ENCODE peak calls at places on chromosomes 13 and 19, in ten cellular contexts. H, M, E, X, K, W, U, D, C and Y are unnamed samples.

GRCh38 chr19:17445526-17446165 is 2.8 kb downstream of the TMEM221 start:
- DNase-seq in H (no peak), M (no peak), E (no peak), X (no peak), K (no peak), W (no peak), U (no peak), D (no peak), C (no peak), Y (no peak)

GRCh38 chr13:101231751-101232428 is 184.4 kb downstream of the NALCN start:
- DNase-seq in H (no peak), M (no peak), E (no peak), X (no peak), K (no peak), W (no peak), U (no peak), D (no peak), C (no peak), Y (no peak)

GRCh38 chr13:80055804-80056203 is 285.1 kb downstream of the SPRY2 start:
- DNase-seq in H (no peak), M (no peak), E (no peak), X (no peak), K (no peak), W (no peak), U (no peak), D (no peak), C (no peak), Y (no peak)

GRCh38 chr13:27965343-27965739 is 3.8 kb downstream of the CDX2 start:
- DNase-seq in H (no peak), M (no peak), E (no peak), X (no peak), K (no peak), W (no peak), U (no peak), D (no peak), C (peak), Y (no peak)

GRCh38 chr19:3670258-3670795 is 29.9 kb downstream of the PIP5K1C start:
- DNase-seq in H (peak), M (peak), E (peak), X (peak), K (peak), W (peak), U (peak), D (peak), C (no peak), Y (peak)

GRCh38 chr13:40536443-40537113 is 129.9 kb downstream of the FOXO1 start:
- DNase-seq in H (no peak), M (no peak), E (no peak), X (peak), K (peak), W (no peak), U (no peak), D (peak), C (no peak), Y (no peak)

GRCh38 chr19:45547211-45547770 is 37.3 kb downstream of the OPA3 start:
- DNase-seq in H (no peak), M (no peak), E (no peak), X (no peak), K (no peak), W (no peak), U (peak), D (no peak), C (no peak), Y (no peak)

GRCh38 chr19:15195381-15195964 is 5.3 kb downstream of the NOTCH3 start:
- DNase-seq in H (no peak), M (no peak), E (peak), X (no peak), K (peak), W (peak), U (peak), D (peak), C (peak), Y (no peak)

GRCh38 chr13:26254583-26255102 is 714 bp downstream of the CDK8 start:
- DNase-seq in H (peak), M (peak), E (peak), X (peak), K (peak), W (peak), U (peak), D (peak), C (peak), Y (no peak)

GRCh38 chr13:31945202-31945978 is 86.2 kb upstream of the FRY start:
- DNase-seq in H (no peak), M (peak), E (peak), X (peak), K (peak), W (peak), U (no peak), D (peak), C (peak), Y (peak)

GRCh38 chr13:80141114-80141849 is 199.6 kb downstream of the SPRY2 start:
- DNase-seq in H (peak), M (no peak), E (no peak), X (no peak), K (no peak), W (no peak), U (no peak), D (peak), C (no peak), Y (no peak)

GRCh38 chr13:103883152-103883551 is 816.9 kb upstream of the SLC10A2 start:
- DNase-seq in H (peak), M (peak), E (peak), X (peak), K (peak), W (peak), U (no peak), D (peak), C (peak), Y (peak)

GRCh38 chr13:100254002-100254401 is 165.1 kb downstream of the PCCA start:
- DNase-seq in H (no peak), M (no peak), E (no peak), X (peak), K (no peak), W (no peak), U (no peak), D (no peak), C (no peak), Y (no peak)

GRCh38 chr13:69274231-69274630 is 833.4 kb upstream of the ATXN8OS start:
- DNase-seq in H (no peak), M (no peak), E (no peak), X (no peak), K (no peak), W (no peak), U (no peak), D (no peak), C (no peak), Y (no peak)

GRCh38 chr13:27170221-27170520 is 1.4 kb downstream of the USP12 start:
- DNase-seq in H (no peak), M (no peak), E (no peak), X (no peak), K (no peak), W (no peak), U (no peak), D (no peak), C (no peak), Y (no peak)

GRCh38 chr13:52159159-52159982 is at the start of gene NEK3:
- DNase-seq in H (peak), M (peak), E (peak), X (peak), K (peak), W (peak), U (peak), D (peak), C (peak), Y (peak)

GRCh38 chr19:41886761-41887710 is 4.1 kb downstream of the ARHGEF1 start:
- DNase-seq in H (no peak), M (no peak), E (no peak), X (no peak), K (peak), W (no peak), U (no peak), D (no peak), C (no peak), Y (no peak)

GRCh38 chr13:111248822-111249221 is 71.6 kb upstream of the TEX29 start:
- DNase-seq in H (no peak), M (no peak), E (no peak), X (no peak), K (no peak), W (no peak), U (no peak), D (no peak), C (no peak), Y (no peak)

GRCh38 chr13:103134271-103134670 is 68.1 kb upstream of the SLC10A2 start:
- DNase-seq in H (no peak), M (no peak), E (no peak), X (no peak), K (no peak), W (no peak), U (no peak), D (no peak), C (peak), Y (no peak)

GRCh38 chr19:46428278-46429141 is at the start of gene PNMA8C:
- DNase-seq in H (peak), M (peak), E (peak), X (peak), K (peak), W (no peak), U (peak), D (peak), C (peak), Y (no peak)

GRCh38 chr19:54648129-54648528 is 14.7 kb upstream of the LILRB4 start:
- DNase-seq in H (no peak), M (no peak), E (no peak), X (no peak), K (no peak), W (no peak), U (no peak), D (peak), C (no peak), Y (no peak)

GRCh38 chr13:21971662-21972635 is 301.1 kb downstream of the FGF9 start:
- DNase-seq in H (no peak), M (no peak), E (no peak), X (no peak), K (no peak), W (no peak), U (no peak), D (no peak), C (no peak), Y (no peak)

GRCh38 chr19:4360081-4360569 is 16.8 kb downstream of the MPND start:
- DNase-seq in H (peak), M (no peak), E (no peak), X (no peak), K (no peak), W (no peak), U (no peak), D (no peak), C (no peak), Y (no peak)

GRCh38 chr13:92510416-92510815 is 716.2 kb upstream of the GPC6 start:
- DNase-seq in H (no peak), M (no peak), E (no peak), X (no peak), K (no peak), W (no peak), U (no peak), D (no peak), C (no peak), Y (no peak)

GRCh38 chr13:37342205-37342604 is 236.7 kb upstream of the CSNK1A1L start:
- DNase-seq in H (no peak), M (no peak), E (peak), X (no peak), K (no peak), W (no peak), U (no peak), D (no peak), C (no peak), Y (no peak)

GRCh38 chr19:8526345-8527062 is 12.5 kb upstream of the ZNF414 start:
- DNase-seq in H (peak), M (peak), E (peak), X (peak), K (peak), W (peak), U (peak), D (peak), C (peak), Y (peak)

GRCh38 chr13:98200211-98200878 is 23.3 kb upstream of the RNF113B start:
- DNase-seq in H (no peak), M (no peak), E (no peak), X (no peak), K (no peak), W (no peak), U (no peak), D (no peak), C (no peak), Y (no peak)

GRCh38 chr19:6890938-6891337 is 3.6 kb downstream of the ADGRE1 start:
- DNase-seq in H (no peak), M (no peak), E (no peak), X (no peak), K (no peak), W (no peak), U (no peak), D (no peak), C (no peak), Y (no peak)

GRCh38 chr13:94928127-94928526 is 215.8 kb upstream of the SOX21 start:
- DNase-seq in H (no peak), M (no peak), E (no peak), X (no peak), K (no peak), W (no peak), U (no peak), D (no peak), C (peak), Y (no peak)

GRCh38 chr13:44273991-44274810 is 99.4 kb upstream of the SERP2 start:
- DNase-seq in H (no peak), M (no peak), E (no peak), X (no peak), K (no peak), W (no peak), U (no peak), D (no peak), C (no peak), Y (no peak)

GRCh38 chr19:40217027-40217810 is 965 bp downstream of the TTC9B start:
- DNase-seq in H (no peak), M (no peak), E (peak), X (peak), K (peak), W (no peak), U (peak), D (peak), C (peak), Y (no peak)

GRCh38 chr13:41696163-41697003 is 239.0 kb downstream of the RGCC start:
- DNase-seq in H (no peak), M (no peak), E (no peak), X (peak), K (no peak), W (no peak), U (no peak), D (no peak), C (no peak), Y (no peak)

GRCh38 chr13:98050041-98050466 is 92.8 kb upstream of the FARP1 start:
- DNase-seq in H (no peak), M (no peak), E (no peak), X (peak), K (no peak), W (no peak), U (no peak), D (no peak), C (peak), Y (no peak)

GRCh38 chr13:26695360-26695705 is 65.3 kb downstream of the GPR12 start:
- DNase-seq in H (no peak), M (no peak), E (peak), X (no peak), K (no peak), W (no peak), U (no peak), D (no peak), C (no peak), Y (no peak)

GRCh38 chr19:13726323-13726722 is 38.0 kb upstream of the MRI1 start:
- DNase-seq in H (no peak), M (no peak), E (no peak), X (no peak), K (no peak), W (no peak), U (no peak), D (no peak), C (no peak), Y (no peak)

GRCh38 chr13:113187263-113187669 is 21.2 kb downstream of the PCID2 start:
- DNase-seq in H (peak), M (peak), E (no peak), X (peak), K (peak), W (peak), U (peak), D (peak), C (peak), Y (peak)
- TF ChIP-seq EP300 in H (no peak), M (no peak), E (peak), X (no peak), K (no peak), W (no peak), U (no peak), D (no peak), C (peak), Y (peak)

GRCh38 chr19:9752701-9753443 is 15.7 kb downstream of the ZNF846 start:
- DNase-seq in H (no peak), M (no peak), E (no peak), X (no peak), K (no peak), W (no peak), U (no peak), D (no peak), C (no peak), Y (no peak)
- TF ChIP-seq EP300 in H (no peak), M (no peak), E (no peak), X (no peak), K (no peak), W (no peak), U (no peak), D (no peak), C (no peak), Y (no peak)

GRCh38 chr13:30561506-30561905 is 56.2 kb upstream of the USPL1 start:
- DNase-seq in H (no peak), M (no peak), E (no peak), X (no peak), K (no peak), W (no peak), U (no peak), D (no peak), C (no peak), Y (no peak)
- TF ChIP-seq EP300 in H (no peak), M (no peak), E (no peak), X (no peak), K (no peak), W (no peak), U (no peak), D (no peak), C (no peak), Y (no peak)

DNA sequence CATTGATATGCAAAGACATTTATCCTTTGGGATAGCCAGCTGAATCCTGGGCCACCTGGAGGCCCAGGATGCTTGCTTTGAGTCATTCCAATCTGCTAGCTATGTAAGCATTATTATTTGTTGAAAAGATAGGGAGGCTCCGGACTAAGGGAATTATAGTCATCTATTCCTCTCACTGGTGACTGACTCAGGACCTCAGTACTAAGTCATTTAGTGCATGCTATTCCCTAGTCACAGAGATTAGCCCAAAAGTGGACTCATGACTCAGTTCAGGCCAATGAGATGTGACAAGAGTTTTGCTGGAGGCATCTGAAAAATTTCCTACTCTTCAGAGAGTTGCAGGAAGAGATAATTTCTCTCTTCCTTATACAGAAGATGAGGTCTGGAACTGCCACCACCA is 67.9 kb upstream of the ITM2B start:
- DNase-seq in H (no peak), M (no peak), E (no peak), X (no peak), K (no peak), W (no peak), U (no peak), D (no peak), C (no peak), Y (no peak)
- TF ChIP-seq EP300 in H (no peak), M (no peak), E (no peak), X (no peak), K (no peak), W (no peak), U (no peak), D (no peak), C (no peak), Y (no peak)